ENCODE peak calls at places on chromosomes 12 and 14, in seven cellular contexts. One of them, this sample, is unnamed.

GRCh38 chr14:93693914-93694313 is 94.4 kb downstream of the PRIMA1 start:
- DNase-seq in IMR-90: no peak
- DNase-seq in A549: no peak
- DNase-seq in uterus: no peak
- DNase-seq in heart left ventricle: no peak
- DNase-seq in HCT116: no peak
- DNase-seq in ovary: no peak
- DNase-seq in this sample: no peak

GRCh38 chr12:121649403-121649802 is 20.1 kb downstream of the MORN3 start:
- DNase-seq in IMR-90: no peak
- DNase-seq in A549: no peak
- DNase-seq in uterus: no peak
- DNase-seq in HCT116: no peak
- DNase-seq in ovary: no peak
- DNase-seq in heart left ventricle: no peak
- DNase-seq in this sample: no peak

GRCh38 chr14:61130512-61131260 is 149.6 kb downstream of the SLC38A6 start:
- DNase-seq in heart left ventricle: no peak
- DNase-seq in HCT116: no peak
- DNase-seq in ovary: no peak
- DNase-seq in IMR-90: no peak
- DNase-seq in A549: no peak
- DNase-seq in uterus: no peak
- DNase-seq in this sample: no peak

GRCh38 chr12:131684015-131684725 is 26.7 kb upstream of the SFSWAP start:
- DNase-seq in IMR-90: no peak
- DNase-seq in heart left ventricle: no peak
- DNase-seq in ovary: no peak
- DNase-seq in HCT116: no peak
- DNase-seq in uterus: no peak
- DNase-seq in A549: no peak
- DNase-seq in this sample: no peak

GRCh38 chr12:25241171-25242020 is 9.3 kb downstream of the KRAS start:
- DNase-seq in A549: no peak
- DNase-seq in HCT116: peak; percentile 18
- DNase-seq in heart left ventricle: no peak
- DNase-seq in ovary: no peak
- DNase-seq in IMR-90: peak; percentile 71
- DNase-seq in uterus: no peak
- DNase-seq in this sample: no peak

GRCh38 chr14:52003324-52003723 is 14.0 kb downstream of the RTRAF start:
- DNase-seq in uterus: no peak
- DNase-seq in ovary: no peak
- DNase-seq in IMR-90: peak; percentile 75
- DNase-seq in A549: no peak
- DNase-seq in heart left ventricle: no peak
- DNase-seq in HCT116: no peak
- DNase-seq in this sample: no peak

GRCh38 chr12:33247625-33248024 is 192.0 kb downstream of the SYT10 start:
- DNase-seq in HCT116: no peak
- DNase-seq in uterus: no peak
- DNase-seq in ovary: no peak
- DNase-seq in IMR-90: no peak
- DNase-seq in heart left ventricle: no peak
- DNase-seq in A549: no peak
- DNase-seq in this sample: no peak

GRCh38 chr14:41449057-41449456 is 157.6 kb upstream of the LRFN5 start:
- DNase-seq in uterus: no peak
- DNase-seq in A549: no peak
- DNase-seq in ovary: no peak
- DNase-seq in HCT116: no peak
- DNase-seq in heart left ventricle: no peak
- DNase-seq in IMR-90: no peak
- DNase-seq in this sample: no peak

GRCh38 chr12:94187351-94187750 is 39.0 kb downstream of the PLXNC1 start:
- DNase-seq in ovary: no peak
- DNase-seq in heart left ventricle: no peak
- DNase-seq in A549: no peak
- DNase-seq in HCT116: no peak
- DNase-seq in IMR-90: no peak
- DNase-seq in uterus: no peak
- DNase-seq in this sample: no peak

GRCh38 chr12:7130791-7131501 is 775 bp downstream of the CLSTN3 start:
- DNase-seq in uterus: peak; percentile 59
- DNase-seq in A549: no peak
- DNase-seq in ovary: peak; percentile 74
- DNase-seq in heart left ventricle: peak; percentile 47
- DNase-seq in IMR-90: peak; percentile 52
- DNase-seq in HCT116: no peak
- DNase-seq in this sample: no peak

GRCh38 chr12:57518920-57519757 is 1.2 kb downstream of the DDIT3 start:
- DNase-seq in HCT116: no peak
- DNase-seq in heart left ventricle: peak; percentile 43
- DNase-seq in ovary: no peak
- DNase-seq in uterus: peak; percentile 56
- DNase-seq in A549: peak; percentile 26
- DNase-seq in IMR-90: peak; percentile 24
- DNase-seq in this sample: peak; percentile 78

GRCh38 chr12:43812926-43813325 is 6.8 kb upstream of the TWF1 start:
- DNase-seq in HCT116: no peak
- DNase-seq in heart left ventricle: no peak
- DNase-seq in ovary: no peak
- DNase-seq in IMR-90: peak; percentile 53
- DNase-seq in A549: no peak
- DNase-seq in uterus: no peak
- DNase-seq in this sample: no peak

GRCh38 chr12:9319044-9319841 is 111.0 kb upstream of the PZP start:
- DNase-seq in uterus: no peak
- DNase-seq in HCT116: no peak
- DNase-seq in heart left ventricle: no peak
- DNase-seq in ovary: no peak
- DNase-seq in A549: no peak
- DNase-seq in IMR-90: no peak
- DNase-seq in this sample: no peak

GRCh38 chr12:9039397-9039977 is 50.1 kb downstream of the KLRG1 start:
- DNase-seq in HCT116: peak; percentile 18
- DNase-seq in uterus: no peak
- DNase-seq in ovary: no peak
- DNase-seq in heart left ventricle: no peak
- DNase-seq in IMR-90: peak; percentile 40
- DNase-seq in A549: peak; percentile 78
- DNase-seq in this sample: no peak

GRCh38 chr12:64625243-64626077 is 15.2 kb downstream of the RASSF3 start:
- DNase-seq in HCT116: peak; percentile 60
- DNase-seq in A549: peak; percentile 76
- DNase-seq in IMR-90: peak; percentile 94
- DNase-seq in uterus: peak; percentile 74
- DNase-seq in heart left ventricle: peak; percentile 77
- DNase-seq in ovary: no peak
- DNase-seq in this sample: peak; percentile 93

GRCh38 chr14:53703457-53703856 is 253.2 kb downstream of the BMP4 start:
- DNase-seq in uterus: no peak
- DNase-seq in heart left ventricle: no peak
- DNase-seq in IMR-90: no peak
- DNase-seq in ovary: no peak
- DNase-seq in HCT116: no peak
- DNase-seq in A549: no peak
- DNase-seq in this sample: no peak

GRCh38 chr14:89289477-89289876 is 127.6 kb downstream of the FOXN3 start:
- DNase-seq in A549: no peak
- DNase-seq in heart left ventricle: no peak
- DNase-seq in uterus: no peak
- DNase-seq in IMR-90: no peak
- DNase-seq in ovary: no peak
- DNase-seq in HCT116: no peak
- DNase-seq in this sample: no peak

DNA sequence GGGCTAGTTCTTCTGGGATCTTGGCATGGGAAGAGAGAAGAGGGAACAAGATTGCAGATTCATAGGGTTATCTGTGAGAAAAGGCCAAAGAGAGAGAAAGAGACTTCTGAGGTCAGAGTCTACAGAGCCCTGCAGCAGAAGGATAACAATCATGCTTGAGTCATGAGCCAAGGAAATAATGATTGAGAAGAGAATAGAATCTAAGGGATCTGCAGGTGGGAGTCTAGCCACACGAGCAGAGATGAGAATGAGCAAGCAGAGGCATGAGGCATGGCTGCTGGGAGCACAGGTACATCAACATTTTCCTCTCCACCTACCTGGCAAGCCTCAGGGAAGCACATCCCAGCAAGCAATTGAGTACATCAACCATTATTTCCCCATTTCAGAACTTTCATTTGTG is 303.7 kb downstream of the LRIG3 start:
- DNase-seq in uterus: no peak
- DNase-seq in ovary: no peak
- DNase-seq in IMR-90: no peak
- DNase-seq in A549: no peak
- DNase-seq in HCT116: no peak
- DNase-seq in heart left ventricle: no peak
- DNase-seq in this sample: no peak
- TF ChIP-seq POLR2A in uterus: no peak
- TF ChIP-seq POLR2A in ovary: no peak
- TF ChIP-seq POLR2A in IMR-90: no peak
- TF ChIP-seq POLR2A in A549: no peak
- TF ChIP-seq POLR2A in HCT116: no peak
- TF ChIP-seq POLR2A in heart left ventricle: no peak
- TF ChIP-seq POLR2A in this sample: no peak

GRCh38 chr14:101625336-101626097 is 64.2 kb downstream of the DIO3 start:
- DNase-seq in uterus: no peak
- DNase-seq in heart left ventricle: no peak
- DNase-seq in HCT116: no peak
- DNase-seq in IMR-90: no peak
- DNase-seq in A549: no peak
- DNase-seq in ovary: no peak
- DNase-seq in this sample: no peak

GRCh38 chr14:101628975-101629374 is 67.7 kb downstream of the DIO3 start:
- DNase-seq in ovary: no peak
- DNase-seq in HCT116: no peak
- DNase-seq in IMR-90: no peak
- DNase-seq in A549: no peak
- DNase-seq in uterus: no peak
- DNase-seq in heart left ventricle: no peak
- DNase-seq in this sample: no peak

GRCh38 chr14:101626331-101626730 is 65.0 kb downstream of the DIO3 start:
- DNase-seq in A549: no peak
- DNase-seq in ovary: no peak
- DNase-seq in HCT116: no peak
- DNase-seq in uterus: no peak
- DNase-seq in IMR-90: no peak
- DNase-seq in heart left ventricle: no peak
- DNase-seq in this sample: no peak

GRCh38 chr14:101628471-101628966 is 67.2 kb downstream of the DIO3 start:
- DNase-seq in heart left ventricle: peak; percentile 78
- DNase-seq in ovary: peak; percentile 89
- DNase-seq in HCT116: peak; percentile 31
- DNase-seq in IMR-90: peak; percentile 36
- DNase-seq in A549: peak; percentile 73
- DNase-seq in uterus: peak; percentile 83
- DNase-seq in this sample: peak; percentile 85

GRCh38 chr14:101627913-101628257 is 66.6 kb downstream of the DIO3 start:
- DNase-seq in IMR-90: no peak
- DNase-seq in A549: no peak
- DNase-seq in HCT116: no peak
- DNase-seq in heart left ventricle: no peak
- DNase-seq in uterus: no peak
- DNase-seq in ovary: no peak
- DNase-seq in this sample: no peak
- H3K4me3 ChIP-seq in IMR-90: no peak overlapping the region
- H3K4me3 ChIP-seq in A549: no peak overlapping the region
- H3K4me3 ChIP-seq in HCT116: no peak overlapping the region
- H3K4me3 ChIP-seq in heart left ventricle: peak overlapping the region; percentile 41
- H3K4me3 ChIP-seq in uterus: no peak overlapping the region
- H3K4me3 ChIP-seq in ovary: no peak overlapping the region
- H3K4me3 ChIP-seq in this sample: no peak overlapping the region

DNA sequence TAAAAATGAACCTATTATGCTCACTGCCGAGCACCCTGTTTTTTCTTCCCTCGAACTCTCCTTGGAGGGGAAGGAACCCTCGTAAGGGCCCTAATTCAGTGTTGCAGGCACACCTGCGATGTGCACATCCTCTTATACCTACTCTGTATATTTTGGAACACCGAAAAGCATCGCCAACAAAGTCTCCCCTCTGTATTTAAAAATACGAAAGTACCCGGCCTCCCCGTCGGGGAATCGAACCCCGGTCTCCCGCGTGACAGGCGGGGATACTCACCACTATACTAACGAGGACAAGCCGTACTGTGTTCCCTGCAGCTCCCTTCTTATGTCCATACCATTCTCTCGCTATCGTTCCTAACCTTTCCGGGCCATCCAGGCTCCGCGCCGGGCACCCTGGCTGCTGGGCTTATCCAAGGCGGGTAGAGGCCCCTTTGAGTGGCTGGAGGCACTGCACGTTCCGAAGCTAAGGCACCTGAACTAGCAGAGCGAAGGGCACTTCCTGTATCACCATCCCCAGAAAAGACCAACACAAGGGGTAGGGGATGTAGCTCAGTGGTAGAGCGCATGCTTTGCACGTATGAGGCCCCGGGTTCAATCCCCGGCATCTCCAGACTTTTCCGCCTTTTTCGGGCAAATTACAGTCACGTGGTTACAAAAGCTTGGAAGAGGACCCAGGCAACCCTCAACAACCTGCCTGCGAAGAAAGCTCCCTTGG is 25.1 kb upstream of the UBC start:
- DNase-seq in ovary: peak; percentile 94
- DNase-seq in uterus: peak; percentile 93
- DNase-seq in A549: peak; percentile 72
- DNase-seq in IMR-90: peak; percentile 98
- DNase-seq in heart left ventricle: peak; percentile 87
- DNase-seq in HCT116: peak; percentile 95
- DNase-seq in this sample: peak; percentile 95
- TF ChIP-seq POLR2A in ovary: peak; percentile 41
- TF ChIP-seq POLR2A in uterus: peak; percentile 36
- TF ChIP-seq POLR2A in A549: no peak
- TF ChIP-seq POLR2A in IMR-90: no peak
- TF ChIP-seq POLR2A in heart left ventricle: no peak
- TF ChIP-seq POLR2A in HCT116: no peak
- TF ChIP-seq POLR2A in this sample: no peak

DNA sequence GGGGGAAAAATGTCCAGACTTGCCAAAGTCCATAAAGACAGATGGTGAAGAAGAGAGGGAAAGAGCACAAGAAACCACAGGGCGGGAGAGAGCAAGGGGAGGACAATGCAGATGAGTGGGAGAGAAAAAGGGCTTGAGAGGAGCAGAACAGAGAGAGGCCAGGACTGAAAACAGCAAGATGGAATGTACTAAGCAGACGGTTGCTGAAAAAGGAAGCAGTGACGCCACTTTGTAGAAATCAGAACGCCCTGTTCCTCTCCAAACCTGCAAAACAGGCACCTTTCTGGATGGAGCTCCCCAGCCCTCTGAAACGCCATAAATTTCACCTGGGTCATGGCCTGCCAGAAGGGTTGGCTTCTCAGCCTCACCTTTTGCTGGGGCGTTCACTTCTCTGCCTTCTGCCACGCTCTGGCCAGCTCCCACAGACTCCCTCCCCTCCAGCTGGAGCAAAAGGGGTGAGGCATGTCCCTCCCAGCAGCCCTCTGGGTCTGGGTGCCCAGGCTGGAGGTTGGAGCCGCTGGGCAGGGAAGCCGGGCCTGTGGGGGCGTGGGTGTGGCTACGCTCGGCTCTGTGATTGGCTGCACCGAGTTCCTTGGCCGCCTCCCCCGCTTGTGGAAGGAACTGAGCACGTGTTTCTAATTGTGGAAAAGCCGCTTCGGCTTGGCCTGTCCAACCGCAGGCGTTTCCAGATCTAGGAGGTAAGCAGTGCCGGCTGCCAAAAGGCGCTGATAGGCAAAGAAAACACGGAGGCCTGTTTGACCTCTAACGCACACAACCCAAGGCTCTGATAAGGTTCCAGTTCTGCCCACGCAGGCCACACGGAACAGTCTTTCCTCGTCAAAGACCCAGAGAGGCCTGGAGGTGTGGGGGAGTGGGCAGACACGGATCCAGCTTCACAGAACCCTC is 29.3 kb downstream of the SLC7A8 start:
- DNase-seq in IMR-90: no peak
- DNase-seq in uterus: peak; percentile 95
- DNase-seq in HCT116: peak; percentile 38
- DNase-seq in ovary: peak; percentile 95
- DNase-seq in A549: no peak
- DNase-seq in heart left ventricle: peak; percentile 89
- DNase-seq in this sample: peak; percentile 96
- H3K4me3 ChIP-seq in IMR-90: no peak overlapping the region
- H3K4me3 ChIP-seq in uterus: peak overlapping the region; percentile 1
- H3K4me3 ChIP-seq in HCT116: no peak overlapping the region
- H3K4me3 ChIP-seq in ovary: peak overlapping the region; percentile 6
- H3K4me3 ChIP-seq in A549: no peak overlapping the region
- H3K4me3 ChIP-seq in heart left ventricle: peak overlapping the region; percentile 52
- H3K4me3 ChIP-seq in this sample: peak overlapping the region; percentile 23